ENCODE peak calls at places on chromosomes 11 and 22, in six cellular contexts. J is body of pancreas, H is right lobe of liver, P is psoas muscle, F is mammary epithelial cell, A is lower lobe of right lung. S is an unnamed sample. For H3K4me1, the result is how much of the 10 kb centered on the place peaks cover.

GRCh38 chr22:37802310-37803194 is 5.2 kb upstream of the GCAT start:
- DNase-seq in P (peak), A (peak), J (peak), F (no peak), H (peak), S (peak)

GRCh38 chr11:2776351-2777061 is 76.7 kb upstream of the KCNQ1OT1 start:
- DNase-seq in H (peak), F (no peak), P (peak), A (peak), J (peak), S (peak)

GRCh38 chr11:103897156-103897555 is 139.3 kb upstream of the DDI1 start:
- DNase-seq in P (no peak), A (no peak), F (no peak), J (no peak), H (no peak), S (no peak)

GRCh38 chr11:66981976-66982578 is 7.0 kb downstream of the C11orf86 start:
- DNase-seq in F (peak), A (peak), H (peak), P (peak), J (peak), S (peak)

GRCh38 chr11:25981998-25982397 is 349.9 kb upstream of the ANO3 start:
- DNase-seq in A (no peak), F (peak), J (no peak), P (no peak), H (no peak), S (peak)

GRCh38 chr11:100515087-100515486 is 172.0 kb upstream of the ARHGAP42 start:
- DNase-seq in F (peak), P (no peak), J (no peak), A (no peak), H (no peak), S (no peak)

GRCh38 chr22:27686534-27686933 is 115.0 kb downstream of the MN1 start:
- DNase-seq in J (peak), F (no peak), P (peak), H (peak), A (no peak), S (peak)

GRCh38 chr11:86182976-86183584 is 61.5 kb upstream of the EED start:
- DNase-seq in P (no peak), F (peak), J (no peak), H (peak), A (peak), S (peak)

GRCh38 chr22:20530368-20531153 is 23.2 kb downstream of the MED15 start:
- DNase-seq in F (peak), A (peak), P (peak), H (no peak), J (no peak), S (no peak)

GRCh38 chr22:37176464-37177061 is 11.5 kb downstream of the C1QTNF6 start:
- DNase-seq in P (peak), A (peak), F (no peak), H (peak), J (peak), S (peak)

GRCh38 chr11:47980907-47981621 is 705 bp downstream of the PTPRJ start:
- DNase-seq in J (peak), P (peak), H (peak), A (peak), F (peak), S (peak)

GRCh38 chr11:45806937-45807791 is 2.2 kb downstream of the SLC35C1 start:
- DNase-seq in F (no peak), P (no peak), H (no peak), A (no peak), J (no peak), S (no peak)

GRCh38 chr11:74478877-74479276 is 11.5 kb upstream of the KCNE3 start:
- DNase-seq in P (no peak), H (no peak), J (no peak), F (no peak), A (no peak), S (no peak)

GRCh38 chr22:20531404-20532181 is 24.2 kb downstream of the MED15 start:
- DNase-seq in H (no peak), F (peak), J (peak), A (peak), P (peak), S (peak)

GRCh38 chr11:66443602-66444001 is 5.0 kb upstream of the MRPL11 start:
- DNase-seq in A (no peak), P (no peak), H (no peak), J (no peak), F (peak), S (no peak)

GRCh38 chr11:47916361-47916841 is 64.0 kb upstream of the PTPRJ start:
- DNase-seq in J (peak), F (no peak), H (no peak), A (no peak), P (no peak), S (no peak)

GRCh38 chr11:6568191-6568918 is 35.1 kb downstream of the RRP8 start:
- DNase-seq in P (peak), J (peak), A (no peak), H (peak), F (peak), S (no peak)
- H3K4me3 ChIP-seq in P (no peak), J (no peak), A (no peak), H (no peak), F (no peak), S (no peak)

GRCh38 chr11:94876222-94876621 is 97.1 kb downstream of the CWC15 start:
- DNase-seq in J (no peak), P (no peak), F (no peak), A (no peak), H (no peak), S (no peak)

GRCh38 chr11:94871491-94872185 is 101.7 kb downstream of the CWC15 start:
- DNase-seq in A (no peak), F (no peak), H (no peak), J (no peak), P (no peak), S (no peak)

GRCh38 chr11:94877446-94878200 is 95.7 kb downstream of the CWC15 start:
- DNase-seq in A (no peak), H (no peak), P (no peak), J (no peak), F (no peak), S (no peak)

GRCh38 chr11:94876645-94877445 is 96.5 kb downstream of the CWC15 start:
- DNase-seq in F (peak), H (peak), A (peak), P (peak), J (peak), S (peak)

GRCh38 chr11:94873910-94874575 is 99.3 kb downstream of the CWC15 start:
- DNase-seq in H (no peak), F (no peak), A (no peak), J (no peak), P (no peak), S (no peak)
- TF ChIP-seq CTCF in H (no peak), F (no peak), A (no peak), J (no peak), P (no peak), S (no peak)

GRCh38 chr11:73312806-73313403 is 4.8 kb downstream of the ARHGEF17 start:
- DNase-seq in P (peak), H (no peak), J (no peak), F (no peak), A (no peak), S (no peak)
- H3K4me1 ChIP-seq in P (under half), H (under half), J (half or more), F (half or more), A (half or more), S (under half)

GRCh38 chr22:46062971-46063631 is 86.1 kb upstream of the WNT7B start:
- DNase-seq in J (peak), P (peak), F (peak), A (peak), H (peak), S (peak)
- H3K4me3 ChIP-seq in J (no peak), P (peak), F (peak), A (no peak), H (no peak), S (no peak)

DNA sequence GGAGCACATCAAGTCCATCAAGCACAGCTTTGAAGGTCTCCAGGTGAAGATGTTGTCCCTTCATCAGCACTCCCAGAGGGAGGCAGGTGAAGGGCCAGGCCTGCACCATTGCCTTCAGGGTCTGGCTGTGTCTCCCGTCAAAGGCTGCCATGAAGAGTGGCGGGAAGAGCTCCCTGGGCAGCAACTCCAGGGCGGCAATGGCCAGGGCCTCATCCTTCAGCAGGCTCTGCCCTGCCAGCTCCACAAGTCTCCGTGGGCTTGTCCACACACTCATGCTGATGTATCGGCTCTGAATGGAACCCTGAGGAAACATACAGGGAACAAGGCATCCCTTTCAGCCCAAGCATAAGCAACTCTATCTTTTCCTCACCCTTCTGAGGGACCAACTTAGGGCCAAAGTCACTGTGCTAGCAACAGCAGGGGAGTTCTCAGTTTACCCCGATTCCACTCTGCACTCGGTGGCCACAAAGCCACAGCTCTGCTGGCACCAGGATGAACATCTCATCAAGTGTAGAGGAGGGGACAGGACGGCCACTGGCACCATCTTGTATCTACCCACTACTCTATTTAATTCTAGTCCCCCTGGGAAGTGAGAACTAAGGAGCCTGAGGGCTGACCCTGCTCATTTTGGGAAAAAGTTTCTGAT is 8.2 kb downstream of the PRAME start:
- DNase-seq in J (no peak), F (no peak), P (no peak), H (no peak), A (no peak), S (no peak)
- TF ChIP-seq CTCF in J (no peak), F (no peak), P (no peak), H (no peak), A (no peak), S (no peak)

GRCh38 chr11:108895579-108896480 is 231.0 kb downstream of the DDX10 start:
- DNase-seq in A (no peak), P (no peak), J (no peak), F (peak), H (no peak), S (no peak)

GRCh38 chr11:108901359-108901758 is 236.5 kb downstream of the DDX10 start:
- DNase-seq in J (no peak), A (no peak), F (no peak), P (no peak), H (no peak), S (no peak)

GRCh38 chr11:108902027-108902469 is 237.2 kb downstream of the DDX10 start:
- DNase-seq in A (no peak), J (no peak), F (no peak), H (no peak), P (no peak), S (no peak)

GRCh38 chr11:108897916-108898315 is 233.0 kb downstream of the DDX10 start:
- DNase-seq in H (no peak), F (no peak), A (no peak), J (no peak), P (no peak), S (no peak)

DNA sequence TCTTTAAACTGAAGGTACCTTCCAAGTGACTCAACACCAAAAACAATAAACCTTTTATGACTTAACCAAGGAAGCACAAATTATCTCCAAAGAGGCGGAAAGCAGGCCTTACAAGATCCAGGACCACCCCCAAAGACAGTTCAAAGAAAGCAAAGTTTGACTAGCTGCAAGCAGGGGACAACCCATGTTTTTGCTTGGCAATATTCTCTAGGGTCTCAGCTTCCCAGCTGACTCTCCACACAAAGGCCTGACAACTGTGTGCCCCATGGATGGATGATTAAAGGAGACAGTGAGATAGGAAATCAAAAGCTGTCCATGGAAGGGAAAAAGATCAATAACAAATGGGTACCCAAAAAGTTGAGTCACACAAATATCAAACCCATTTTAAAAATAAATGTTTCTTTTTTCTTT is 232.2 kb downstream of the DDX10 start:
- DNase-seq in F (no peak), J (no peak), P (no peak), H (no peak), A (no peak), S (no peak)
- H3K4me1 ChIP-seq in F (under half), J (under half), P (under half), H (under half), A (under half), S (under half)

S was measured in mucosa of descending colon.